ENCODE peak calls at places on chromosomes 12 and 14, in four cellular contexts. L is stomach, T is GM06990, H is GM20000. M is an unnamed sample.

GRCh38 chr12:80001562-80001961 is 66.7 kb upstream of the PPP1R12A start:
- DNase-seq in L (no peak), H (no peak), T (no peak), M (no peak)

GRCh38 chr14:97267509-97267908 is 470.3 kb downstream of the VRK1 start:
- DNase-seq in T (no peak), L (no peak), H (no peak), M (no peak)

GRCh38 chr12:18583655-18584054 is 154.2 kb downstream of the PLCZ1 start:
- DNase-seq in T (no peak), H (no peak), L (no peak), M (no peak)

GRCh38 chr14:60722836-60723217 is 1.3 kb downstream of the SIX4 start:
- DNase-seq in T (no peak), H (peak; percentile 42), L (no peak), M (no peak)

GRCh38 chr14:104496095-104496494 is 83.5 kb upstream of the C14orf180 start:
- DNase-seq in T (no peak), L (no peak), H (no peak), M (no peak)

GRCh38 chr12:51822956-51823355 is 25.6 kb downstream of the FIGNL2 start:
- DNase-seq in T (no peak), L (no peak), H (no peak), M (no peak)

GRCh38 chr14:31582286-31582691 is 21.1 kb downstream of the NUBPL start:
- DNase-seq in H (no peak), L (no peak), T (no peak), M (no peak)

GRCh38 chr12:100652488-100652887 is 79.0 kb downstream of the GAS2L3 start:
- DNase-seq in L (no peak), H (no peak), T (no peak), M (no peak)

GRCh38 chr14:76687611-76688372 is 73.5 kb upstream of the VASH1 start:
- DNase-seq in L (no peak), H (no peak), T (no peak), M (no peak)

GRCh38 chr12:75725505-75726120 is 214.2 kb upstream of the KRR1 start:
- DNase-seq in T (no peak), H (no peak), L (no peak), M (no peak)

DNA sequence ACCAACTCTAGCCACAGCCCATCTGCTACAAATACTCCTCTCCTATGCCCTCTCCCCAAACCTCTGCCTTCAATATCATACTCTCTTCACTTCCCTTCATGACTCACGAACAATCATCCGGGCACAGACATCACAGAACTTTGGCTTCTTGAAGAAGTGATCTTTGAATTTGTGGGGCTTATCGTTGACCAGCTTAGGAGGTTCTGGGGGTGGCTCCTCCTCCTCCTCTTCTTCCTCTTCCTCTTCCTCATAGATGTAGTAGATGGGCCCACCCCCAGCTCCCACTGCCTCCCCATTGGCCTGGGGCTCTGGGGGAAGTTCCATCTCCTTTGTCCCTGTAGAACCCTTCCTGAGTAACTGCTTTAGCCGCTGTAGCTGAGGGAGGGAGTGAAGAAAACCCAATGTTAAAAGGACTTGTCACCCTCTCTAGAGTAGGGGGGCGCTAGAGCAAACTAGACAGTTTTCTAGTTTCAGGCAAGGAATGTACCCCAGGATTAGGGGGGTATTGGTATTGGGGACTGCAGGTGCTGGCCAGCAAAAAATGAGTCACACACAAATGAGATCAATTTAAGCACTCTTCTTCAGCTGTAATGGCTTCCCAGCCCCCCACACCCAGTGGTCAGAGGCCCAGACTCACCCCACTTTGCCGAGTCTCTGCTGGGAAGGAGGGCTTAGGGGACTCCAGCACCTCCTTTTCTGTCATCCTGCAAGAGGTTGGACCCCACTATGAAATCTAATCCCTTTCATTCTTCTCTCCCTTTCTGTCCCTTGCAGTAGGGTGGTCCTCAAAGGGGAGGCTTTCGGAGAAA is 1.8 kb downstream of the STAC3 start:
- DNase-seq in T (no peak), H (peak; percentile 54), L (no peak), M (no peak)
- TF ChIP-seq CTCF in T (no peak), H (no peak), L (no peak), M (no peak)

GRCh38 chr12:50282581-50283229 is 615 bp downstream of the LIMA1 start:
- DNase-seq in L (no peak), T (no peak), H (no peak), M (no peak)

GRCh38 chr12:50271724-50272247 is 11.5 kb downstream of the LIMA1 start:
- DNase-seq in H (no peak), T (no peak), L (no peak), M (no peak)

GRCh38 chr12:50276068-50276467 is 7.3 kb downstream of the LIMA1 start:
- DNase-seq in L (no peak), H (no peak), T (no peak), M (no peak)

GRCh38 chr12:50275545-50275944 is 7.8 kb downstream of the LIMA1 start:
- DNase-seq in L (peak; percentile 59), T (no peak), H (no peak), M (no peak)

DNA sequence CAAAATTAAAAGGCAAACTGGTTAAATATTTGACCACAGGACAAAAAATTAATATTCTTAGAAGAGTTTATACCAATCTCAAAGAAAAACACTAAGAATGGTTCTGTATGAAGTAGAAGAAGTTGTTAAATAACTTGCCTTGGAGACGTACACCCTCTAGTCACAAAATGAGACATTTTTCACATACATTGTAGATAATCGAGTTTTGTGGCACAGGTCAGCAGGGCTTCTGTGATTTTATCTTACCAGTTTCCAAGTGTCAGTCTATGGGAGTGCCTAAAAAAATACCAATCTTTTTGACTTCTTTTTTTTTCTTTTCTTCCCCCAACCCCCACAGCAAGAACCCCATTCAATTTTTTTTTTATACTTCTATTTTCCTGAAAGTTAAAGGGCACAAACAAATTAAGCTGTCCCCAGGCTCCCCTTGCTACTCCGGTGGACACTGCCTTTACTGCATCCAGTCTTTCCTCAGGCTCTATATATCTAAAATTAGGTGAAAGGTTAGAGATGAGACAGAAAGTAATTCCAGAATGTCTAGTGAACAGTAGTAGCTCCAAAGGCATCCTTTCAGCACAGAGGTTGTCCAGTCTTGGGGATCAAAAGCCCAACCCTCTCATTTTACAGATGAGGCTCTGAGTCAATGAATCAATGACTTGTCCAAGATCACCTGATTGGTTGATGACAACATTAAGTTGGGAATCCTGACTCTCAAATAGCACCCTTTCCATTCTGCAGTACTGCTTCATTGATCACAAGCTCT is 6.2 kb downstream of the LIMA1 start:
- DNase-seq in L (no peak), H (no peak), T (no peak), M (no peak)
- TF ChIP-seq CTCF in L (no peak), H (no peak), T (no peak), M (no peak)

GRCh38 chr14:59428581-59429012 is 36.6 kb downstream of the GPR135 start:
- DNase-seq in H (no peak), L (no peak), T (no peak), M (no peak)
- TF ChIP-seq CTCF in H (no peak), L (no peak), T (no peak), M (no peak)

GRCh38 chr12:54010053-54010971 is 1.5 kb downstream of the HOXC8 start:
- DNase-seq in L (no peak), H (no peak), T (no peak), M (no peak)
- TF ChIP-seq CTCF in L (no peak), H (no peak), T (no peak), M (no peak)